ENCODE peak calls at places on chromosomes 7 and 10, in four cellular contexts. Z is K562, X is HepG2, L is GM12878. O is an unnamed sample.

GRCh38 chr7:68058014-68058413 is 1061.4 kb downstream of the TYW1 start:
- DNase-seq in L (no peak), Z (no peak), X (no peak), O (no peak)

GRCh38 chr10:521844-522243 is 167.6 kb downstream of the DIP2C start:
- DNase-seq in Z (no peak), X (no peak), L (no peak), O (no peak)

GRCh38 chr10:96511044-96511945 is 2.4 kb downstream of the TLL2 start:
- DNase-seq in X (peak; percentile 59), L (no peak), Z (peak; percentile 19), O (peak; percentile 23)

GRCh38 chr7:4792537-4793126 is 17.2 kb downstream of the AP5Z1 start:
- DNase-seq in Z (no peak), L (no peak), X (no peak), O (peak; percentile 21)

GRCh38 chr7:64733550-64734240 is 60.5 kb upstream of the ZNF138 start:
- DNase-seq in Z (no peak), X (peak; percentile 13), L (no peak), O (no peak)

GRCh38 chr7:19773361-19773760 is at the start of gene TMEM196:
- DNase-seq in Z (no peak), L (no peak), X (no peak), O (no peak)

GRCh38 chr10:93851169-93851568 is 42.6 kb upstream of the SLC35G1 start:
- DNase-seq in Z (no peak), X (no peak), L (no peak), O (no peak)

GRCh38 chr7:50221028-50221427 is 83.5 kb upstream of the IKZF1 start:
- DNase-seq in Z (no peak), X (no peak), L (no peak), O (no peak)

GRCh38 chr7:157329447-157329846 is 7.4 kb upstream of the DNAJB6 start:
- DNase-seq in L (no peak), X (no peak), Z (no peak), O (no peak)

GRCh38 chr10:21969326-21970287 is 33.9 kb downstream of the DNAJC1 start:
- DNase-seq in Z (no peak), X (no peak), L (no peak), O (peak; percentile 28)

GRCh38 chr7:116447436-116447835 is 52.1 kb upstream of the CAV2 start:
- DNase-seq in Z (no peak), L (no peak), X (no peak), O (no peak)

GRCh38 chr10:110356628-110357245 is 52.0 kb upstream of the SMNDC1 start:
- DNase-seq in L (peak; percentile 100), Z (peak; percentile 15), X (no peak), O (no peak)

GRCh38 chr10:129852829-129853228 is 111.2 kb downstream of the EBF3 start:
- DNase-seq in Z (no peak), X (no peak), L (no peak), O (no peak)

GRCh38 chr10:125707852-125708468 is 11.5 kb upstream of the EDRF1 start:
- DNase-seq in Z (no peak), L (no peak), X (peak; percentile 46), O (no peak)

GRCh38 chr7:41881313-41882130 is 178.6 kb upstream of the INHBA start:
- DNase-seq in Z (no peak), X (no peak), L (peak; percentile 98), O (no peak)

GRCh38 chr10:120415709-120416330 is 41.2 kb upstream of the PLPP4 start:
- DNase-seq in Z (no peak), X (no peak), L (no peak), O (peak; percentile 40)

GRCh38 chr7:17298840-17299476 is 506 bp downstream of the AHR start:
- DNase-seq in Z (no peak), X (no peak), L (no peak), O (no peak)

GRCh38 chr7:75056476-75056875 is 17.1 kb downstream of the RCC1L start:
- DNase-seq in Z (no peak), L (no peak), X (no peak), O (no peak)

GRCh38 chr10:6878067-6878412 is 298.0 kb upstream of the PRKCQ start:
- DNase-seq in X (no peak), L (no peak), Z (no peak), O (no peak)

GRCh38 chr7:17802056-17802455 is 138.2 kb downstream of the SNX13 start:
- DNase-seq in Z (no peak), X (no peak), L (no peak), O (no peak)

GRCh38 chr10:112446055-112446854 is 459 bp downstream of the ZDHHC6 start:
- DNase-seq in L (no peak), X (no peak), Z (no peak), O (peak; percentile 29)

GRCh38 chr7:42372498-42372897 is 135.5 kb upstream of the GLI3 start:
- DNase-seq in Z (no peak), L (no peak), X (no peak), O (no peak)

GRCh38 chr10:16986082-16986405 is 143.6 kb downstream of the CUBN start:
- DNase-seq in L (no peak), X (no peak), Z (no peak), O (no peak)

GRCh38 chr7:41027428-41028115 is 675.3 kb downstream of the INHBA start:
- DNase-seq in Z (no peak), L (no peak), X (no peak), O (no peak)

GRCh38 chr7:36127075-36127740 is 25.8 kb upstream of the EEPD1 start:
- DNase-seq in Z (no peak), X (no peak), L (no peak), O (no peak)

GRCh38 chr10:126135177-126135576 is 238.8 kb downstream of the FANK1 start:
- DNase-seq in L (no peak), X (no peak), Z (no peak), O (no peak)

GRCh38 chr7:91892821-91893340 is 12.4 kb upstream of the MTERF1 start:
- DNase-seq in L (no peak), Z (no peak), X (no peak), O (no peak)

GRCh38 chr10:60820093-60820769 is 42.0 kb downstream of the CDK1 start:
- DNase-seq in L (peak; percentile 24), X (no peak), Z (no peak), O (peak; percentile 71)

GRCh38 chr10:119348516-119349240 is 141.3 kb downstream of the GRK5 start:
- DNase-seq in X (no peak), L (no peak), Z (no peak), O (no peak)

DNA sequence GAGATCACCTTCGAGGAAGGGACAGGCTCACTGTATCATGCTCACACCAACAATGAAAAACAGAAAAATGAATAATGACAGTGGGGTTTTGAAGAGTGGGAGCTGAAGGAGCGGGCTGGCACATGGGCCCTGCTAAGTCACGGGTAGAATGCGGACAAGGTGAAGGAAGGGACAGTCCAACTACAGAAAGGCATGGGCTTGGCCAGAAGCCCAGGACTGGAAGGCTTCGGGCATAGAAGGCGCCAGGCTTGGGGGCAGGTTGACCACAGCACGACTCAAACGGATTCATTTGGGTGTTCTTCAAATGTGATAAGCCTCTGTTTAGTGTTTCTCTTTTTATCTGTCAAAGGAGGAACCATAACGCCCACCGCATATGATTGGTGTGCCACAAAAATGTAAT is 509.5 kb downstream of the CCSER2 start:
- DNase-seq in L (no peak), X (no peak), Z (no peak), O (no peak)
- TF ChIP-seq MYC in L (no peak), X (no peak), Z (no peak), O (no peak)

DNA sequence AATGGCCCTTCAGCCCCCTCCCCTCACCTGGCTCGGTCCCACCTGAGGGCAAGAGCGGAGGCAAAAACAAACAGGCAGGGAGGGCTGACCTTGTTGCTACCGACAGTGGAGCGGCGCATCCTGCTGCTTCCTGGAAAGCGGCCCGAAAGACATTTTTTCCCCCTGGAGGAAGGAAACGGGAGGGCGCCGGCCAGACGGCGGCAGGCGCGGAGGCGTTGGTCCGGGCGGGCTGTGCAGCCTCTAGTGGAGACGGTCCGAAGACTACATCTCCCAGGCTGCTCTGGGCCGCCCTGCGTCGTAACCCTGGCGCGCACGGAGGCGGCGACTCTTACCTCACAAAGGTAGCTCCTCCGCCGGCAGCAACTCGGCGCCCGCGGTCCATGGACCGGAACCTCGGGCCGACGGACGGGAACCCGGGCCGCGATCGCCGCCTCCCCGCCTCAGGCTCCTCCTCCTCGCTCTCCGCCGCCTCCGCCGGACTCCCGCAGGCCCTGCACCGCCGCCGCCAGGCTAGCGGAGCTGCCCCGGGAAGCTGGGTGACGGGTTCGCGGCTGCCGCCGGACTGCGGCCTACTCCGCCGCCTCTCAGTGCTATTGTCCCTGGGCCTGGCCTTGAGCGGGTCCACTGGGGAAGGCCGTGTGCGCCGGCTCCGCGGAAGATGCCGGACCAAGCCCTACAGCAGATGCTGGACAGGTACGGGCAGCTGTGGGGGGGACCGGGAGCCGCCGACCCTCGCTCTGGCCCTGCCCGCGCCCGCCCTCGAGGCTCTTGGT is at the start of the genes CPEB3 and MARCHF5:
- DNase-seq in Z (peak; percentile 82), X (peak; percentile 93), L (peak; percentile 77), O (peak; percentile 98)
- TF ChIP-seq POLR2A in Z (peak; percentile 72), X (peak; percentile 67), L (peak; percentile 81), O (peak; percentile 52)

GRCh38 chr10:80155696-80156215 is 23.2 kb downstream of the PLAC9 start:
- DNase-seq in X (no peak), Z (no peak), L (no peak), O (no peak)

GRCh38 chr10:80153460-80153859 is 20.9 kb downstream of the PLAC9 start:
- DNase-seq in Z (no peak), X (no peak), L (no peak), O (no peak)

GRCh38 chr10:80156216-80156615 is 23.7 kb downstream of the PLAC9 start:
- DNase-seq in Z (no peak), X (no peak), L (no peak), O (no peak)

GRCh38 chr10:80154626-80154977 is 22.1 kb downstream of the PLAC9 start:
- DNase-seq in X (no peak), L (no peak), Z (no peak), O (no peak)

DNA sequence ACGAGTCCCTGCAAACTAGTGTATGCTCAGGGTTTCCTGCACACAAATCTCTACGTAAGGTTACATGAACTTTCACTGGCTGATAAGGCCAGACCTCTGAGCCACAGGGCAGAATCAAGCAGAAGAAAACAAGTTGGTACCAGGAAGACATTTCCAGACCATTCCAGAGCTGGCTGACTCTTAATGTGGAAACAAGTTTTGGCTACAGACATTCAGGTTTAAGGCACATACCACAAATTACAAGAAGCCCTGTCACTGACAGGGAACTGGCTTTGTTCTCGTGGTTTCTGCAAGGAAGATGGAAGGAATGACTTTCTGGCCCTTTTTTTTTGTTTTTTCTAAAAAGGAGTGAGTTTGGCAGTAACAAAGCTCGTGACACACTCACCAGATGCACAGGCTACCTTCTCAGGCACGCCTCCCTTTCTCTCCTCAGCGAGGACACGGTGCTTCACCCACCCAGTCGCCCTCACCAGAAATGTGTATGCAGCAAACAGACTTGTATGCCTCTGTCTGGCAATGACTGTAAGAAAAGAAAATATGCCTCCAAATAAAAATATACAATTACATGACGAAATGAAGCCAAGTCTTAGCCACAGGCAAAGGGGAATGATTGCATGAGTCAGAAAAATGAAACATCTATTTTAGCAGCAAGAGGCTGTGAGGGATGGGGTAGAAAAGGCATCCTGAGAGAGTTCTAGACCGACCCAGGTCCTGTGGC is 22.6 kb downstream of the PLAC9 start:
- DNase-seq in Z (no peak), L (no peak), X (no peak), O (no peak)
- TF ChIP-seq POLR2AphosphoS5 in Z (no peak), L (peak; percentile 2), X (no peak), O (no peak)

GRCh38 chr10:79021948-79022499 is 46.7 kb upstream of the ZMIZ1 start:
- DNase-seq in Z (no peak), L (no peak), X (no peak), O (no peak)

GRCh38 chr10:79024716-79025112 is 44.1 kb upstream of the ZMIZ1 start:
- DNase-seq in L (no peak), X (no peak), Z (no peak), O (no peak)

GRCh38 chr10:79022565-79023488 is 45.9 kb upstream of the ZMIZ1 start:
- DNase-seq in L (peak; percentile 12), X (peak; percentile 65), Z (peak; percentile 94), O (peak; percentile 63)

GRCh38 chr10:79024296-79024695 is 44.5 kb upstream of the ZMIZ1 start:
- DNase-seq in Z (no peak), L (no peak), X (no peak), O (no peak)

GRCh38 chr10:79023489-79024162 is 45.1 kb upstream of the ZMIZ1 start:
- DNase-seq in X (no peak), L (no peak), Z (no peak), O (no peak)
- TF ChIP-seq MYC in X (no peak), L (no peak), Z (no peak), O (no peak)

O was measured in endothelial cell of umbilical vein.